ENCODE peak calls at places on chromosome 13, in seven cellular contexts. W is IMR-90, Y is H9, O is mesenchymal stem cell, A is mesendoderm, M is trophoblast cell, R is H1. L is an unnamed sample.
A peak's percentile ranks its signal among the peaks of the same experiment; 100 is the strongest.

GRCh38 chr13:113970810-113971470 is 2.9 kb downstream of the C13orf46 start:
- DNase-seq in W (peak; percentile 23), Y (no peak), O (no peak), A (peak; percentile 65), M (no peak), R (no peak), L (no peak)

GRCh38 chr13:21812192-21812626 is 141.3 kb downstream of the FGF9 start:
- DNase-seq in W (no peak), Y (no peak), O (no peak), A (no peak), M (no peak), R (no peak), L (peak; percentile 2)

GRCh38 chr13:48772908-48773307 is 119.2 kb downstream of the CYSLTR2 start:
- DNase-seq in W (no peak), Y (no peak), O (no peak), A (no peak), M (no peak), R (no peak), L (no peak)

GRCh38 chr13:39952244-39953233 is 297.1 kb downstream of the COG6 start:
- DNase-seq in W (peak; percentile 11), Y (no peak), O (peak; percentile 80), A (peak; percentile 54), M (no peak), R (no peak), L (no peak)

GRCh38 chr13:39692650-39693438 is 37.4 kb downstream of the COG6 start:
- DNase-seq in W (peak; percentile 42), Y (no peak), O (peak; percentile 35), A (no peak), M (no peak), R (no peak), L (no peak)

GRCh38 chr13:109955598-109955997 is 169.2 kb upstream of the IRS2 start:
- DNase-seq in W (peak; percentile 53), Y (no peak), O (peak; percentile 55), A (no peak), M (no peak), R (no peak), L (no peak)

GRCh38 chr13:76519685-76520084 is 366.5 kb downstream of the KCTD12 start:
- DNase-seq in W (no peak), Y (no peak), O (no peak), A (no peak), M (no peak), R (no peak), L (no peak)

GRCh38 chr13:31322025-31322424 is 122.2 kb downstream of the B3GLCT start:
- DNase-seq in W (peak; percentile 7), Y (no peak), O (peak; percentile 11), A (no peak), M (peak; percentile 60), R (no peak), L (no peak)

GRCh38 chr13:109329175-109329574 is 457.2 kb downstream of the IRS2 start:
- DNase-seq in W (no peak), Y (no peak), O (no peak), A (no peak), M (no peak), R (no peak), L (no peak)

DNA sequence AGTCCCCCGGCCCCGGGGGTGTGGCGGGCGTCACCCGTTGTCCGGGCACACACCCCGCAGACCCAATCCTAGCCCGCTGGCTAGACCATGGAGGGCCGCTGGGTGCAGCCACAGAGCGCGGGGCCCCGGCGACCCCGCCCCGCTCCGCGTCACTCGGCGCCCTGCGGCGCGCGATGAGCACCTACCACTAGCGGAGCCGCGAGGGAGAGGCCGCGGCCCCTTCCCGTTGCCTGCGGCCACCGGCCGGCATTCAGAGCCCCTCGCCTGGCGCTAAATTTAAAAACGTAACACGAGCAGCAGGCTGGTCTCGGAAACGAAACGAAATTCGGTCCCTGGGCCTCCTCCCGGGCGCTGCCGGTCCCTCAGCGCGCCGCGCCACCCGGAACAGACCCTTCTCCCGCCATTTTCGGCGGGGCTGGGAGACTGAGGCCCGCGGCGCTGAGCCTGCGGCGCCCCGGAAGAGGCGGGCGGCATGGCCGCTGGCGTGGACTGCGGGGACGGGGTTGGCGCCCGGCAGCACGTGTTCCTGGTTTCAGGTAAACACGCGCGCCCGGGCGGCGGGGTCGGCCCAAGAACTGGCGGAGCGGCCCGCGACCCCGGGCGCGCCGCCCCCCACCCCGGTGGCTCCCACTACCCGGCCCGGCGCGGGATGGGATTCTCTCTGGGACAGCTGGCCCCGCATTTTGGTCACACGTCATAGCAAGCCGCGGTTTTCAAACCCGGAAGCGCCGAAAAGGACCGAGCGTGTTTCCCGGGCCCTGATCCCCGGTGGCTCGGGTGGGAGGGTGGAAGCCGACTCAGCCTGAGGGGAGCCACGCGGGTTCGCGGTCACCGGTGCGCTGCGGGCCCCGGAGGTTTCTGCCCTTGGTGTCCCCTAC is at the start of gene RNASEH2B:
- DNase-seq in W (peak; percentile 40), Y (peak; percentile 78), O (peak; percentile 73), A (peak; percentile 83), M (peak; percentile 85), R (no peak), L (peak; percentile 56)
- H3K18ac ChIP-seq in W (peak within 1 kb of the TSS; percentile 55), Y (peak within 1 kb of the TSS; percentile 96), O (peak within 1 kb of the TSS; percentile 99), A (peak within 1 kb of the TSS; percentile 53), M (peak within 1 kb of the TSS; percentile 82), R (peak within 1 kb of the TSS; percentile 81), L (peak within 1 kb of the TSS; percentile 92)

GRCh38 chr13:26262156-26262555 is 8.2 kb downstream of the CDK8 start:
- DNase-seq in W (no peak), Y (no peak), O (no peak), A (no peak), M (no peak), R (no peak), L (no peak)

GRCh38 chr13:26254583-26255102 is 714 bp downstream of the CDK8 start:
- DNase-seq in W (peak; percentile 31), Y (peak; percentile 48), O (peak; percentile 50), A (peak; percentile 71), M (peak; percentile 73), R (no peak), L (no peak)

GRCh38 chr13:26257049-26257448 is 3.1 kb downstream of the CDK8 start:
- DNase-seq in W (no peak), Y (no peak), O (no peak), A (no peak), M (no peak), R (no peak), L (no peak)

GRCh38 chr13:26255717-26256277 is 1.9 kb downstream of the CDK8 start:
- DNase-seq in W (peak; percentile 4), Y (no peak), O (peak; percentile 26), A (no peak), M (no peak), R (no peak), L (no peak)

DNA sequence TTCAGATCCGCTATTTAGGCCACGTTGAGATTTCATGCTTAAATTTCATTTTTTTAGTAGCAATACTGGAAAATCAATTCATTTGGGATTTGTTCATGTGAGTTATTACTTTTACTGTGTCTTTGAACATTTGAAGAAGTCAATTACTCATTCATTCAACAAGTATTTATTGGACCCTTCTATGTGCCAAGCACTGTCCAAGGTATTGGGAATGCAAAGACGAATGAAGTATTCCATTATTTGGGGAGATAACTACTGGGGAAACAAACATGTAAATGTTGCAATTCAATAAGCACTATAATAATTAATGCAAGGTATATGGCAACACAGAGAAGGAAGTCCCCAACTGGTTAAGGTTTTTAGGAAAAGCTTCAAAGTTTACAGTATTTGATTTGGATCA is 5.7 kb downstream of the CDK8 start:
- DNase-seq in W (no peak), Y (no peak), O (no peak), A (no peak), M (no peak), R (no peak), L (no peak)
- H3K18ac ChIP-seq in W (no peak overlapping the region), Y (no peak overlapping the region), O (no peak overlapping the region), A (no peak overlapping the region), M (no peak overlapping the region), R (no peak overlapping the region), L (no peak overlapping the region)

GRCh38 chr13:29429496-29429895 is 166.0 kb downstream of the SLC7A1 start:
- DNase-seq in W (no peak), Y (no peak), O (no peak), A (no peak), M (peak; percentile 82), R (no peak), L (no peak)
- H3K18ac ChIP-seq in W (no peak overlapping the region), Y (no peak overlapping the region), O (no peak overlapping the region), A (no peak overlapping the region), M (no peak overlapping the region), R (no peak overlapping the region), L (no peak overlapping the region)

DNA sequence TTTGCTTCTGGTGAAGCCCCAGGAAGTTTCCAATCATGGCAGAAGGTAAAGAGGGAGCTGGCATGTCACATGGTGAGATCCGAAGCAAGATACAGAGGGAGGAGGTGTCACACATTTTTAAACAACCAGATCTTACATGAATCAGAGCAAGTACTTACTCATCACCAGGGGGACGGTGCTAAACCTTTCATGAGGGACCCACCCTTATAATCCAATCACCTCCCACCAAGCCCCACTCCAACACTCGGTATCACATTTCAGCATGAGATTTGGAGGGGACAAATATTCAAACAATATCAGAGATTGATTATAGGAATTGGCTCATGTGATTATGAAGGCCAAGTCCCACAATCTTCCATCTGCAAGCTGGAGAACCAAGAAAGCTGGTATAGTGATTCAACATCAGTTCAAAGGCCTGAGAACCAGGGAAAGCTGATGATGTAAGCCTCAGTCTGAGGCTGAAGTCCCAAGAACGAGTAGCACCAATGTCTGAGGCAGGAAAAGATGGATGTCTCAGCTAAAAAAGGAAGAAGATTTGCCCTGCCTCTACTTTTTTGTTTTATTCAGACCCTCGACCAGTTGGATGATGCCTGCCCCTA is 58.6 kb upstream of the WDFY2 start:
- DNase-seq in W (peak; percentile 72), Y (no peak), O (peak; percentile 18), A (peak; percentile 62), M (peak; percentile 27), R (no peak), L (no peak)
- H3K18ac ChIP-seq in W (peak overlapping the region; percentile 52), Y (no peak overlapping the region), O (no peak overlapping the region), A (no peak overlapping the region), M (no peak overlapping the region), R (no peak overlapping the region), L (no peak overlapping the region)

DNA sequence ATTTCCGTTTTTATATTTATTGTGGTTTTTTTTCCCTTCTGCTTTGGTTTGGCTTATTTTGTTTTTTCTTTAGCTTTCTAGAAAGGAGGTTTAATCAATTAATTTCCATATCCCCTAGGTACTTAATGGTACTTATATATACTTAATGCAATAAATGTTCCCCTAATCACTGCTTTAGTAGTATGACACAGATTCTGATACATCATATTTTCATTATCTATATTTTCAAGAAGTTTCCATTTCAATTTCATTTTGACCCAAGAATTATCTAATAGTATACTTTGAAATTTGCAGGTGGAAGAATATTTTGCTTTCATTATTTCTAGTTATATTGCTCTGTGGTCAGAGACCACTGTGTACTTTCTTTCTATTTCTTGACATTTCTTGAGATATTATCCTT is 66.6 kb upstream of the STK24 start:
- DNase-seq in W (no peak), Y (no peak), O (no peak), A (no peak), M (no peak), R (no peak), L (no peak)
- H3K18ac ChIP-seq in W (no peak overlapping the region), Y (no peak overlapping the region), O (no peak overlapping the region), A (no peak overlapping the region), M (no peak overlapping the region), R (no peak overlapping the region), L (no peak overlapping the region)